ENCODE peak calls at places on chromosome 10, in six cellular contexts. C is ovary, L is psoas muscle, U is GM23338, J is K562, M is cardiac muscle cell. O is an unnamed sample. For H3K27me3, the result is how much of the 10 kb centered on the place peaks cover.

GRCh38 chr10:71753960-71754505 is 19.3 kb downstream of the VSIR start:
- DNase-seq in C (peak), L (no peak), U (no peak), J (no peak), M (no peak), O (no peak)

GRCh38 chr10:29394321-29394932 is 105.6 kb downstream of the LYZL1 start:
- DNase-seq in C (no peak), L (no peak), U (peak), J (no peak), M (no peak), O (no peak)

GRCh38 chr10:33653584-33654367 is 319.3 kb upstream of the NRP1 start:
- DNase-seq in C (no peak), L (no peak), U (no peak), J (no peak), M (peak), O (no peak)

GRCh38 chr10:76558996-76559888 is 1078.4 kb downstream of the KCNMA1 start:
- DNase-seq in C (no peak), L (no peak), U (no peak), J (no peak), M (peak), O (no peak)

GRCh38 chr10:132368881-132369635 is 27.9 kb upstream of the PWWP2B start:
- DNase-seq in C (no peak), L (no peak), U (no peak), J (no peak), M (no peak), O (no peak)

GRCh38 chr10:43056568-43057011 is 20.3 kb upstream of the RET start:
- DNase-seq in C (peak), L (no peak), U (no peak), J (no peak), M (no peak), O (no peak)

GRCh38 chr10:63206997-63207952 is 74.1 kb downstream of the NRBF2 start:
- DNase-seq in C (peak), L (no peak), U (no peak), J (no peak), M (peak), O (no peak)

GRCh38 chr10:30763933-30764332 is 134.4 kb upstream of the LYZL2 start:
- DNase-seq in C (no peak), L (no peak), U (no peak), J (no peak), M (no peak), O (no peak)

GRCh38 chr10:124164252-124164651 is 70.9 kb upstream of the CHST15 start:
- DNase-seq in C (no peak), L (no peak), U (no peak), J (no peak), M (no peak), O (no peak)

GRCh38 chr10:33982995-33983394 is 648.5 kb upstream of the NRP1 start:
- DNase-seq in C (no peak), L (no peak), U (no peak), J (no peak), M (no peak), O (no peak)

GRCh38 chr10:29951441-29951931 is 107.9 kb downstream of the JCAD start:
- DNase-seq in C (no peak), L (peak), U (no peak), J (no peak), M (peak), O (no peak)

GRCh38 chr10:58266003-58266825 is 1.5 kb downstream of the IPMK start:
- DNase-seq in C (no peak), L (no peak), U (no peak), J (peak), M (peak), O (no peak)

GRCh38 chr10:132239126-132240031 is 52.6 kb downstream of the DPYSL4 start:
- DNase-seq in C (no peak), L (no peak), U (no peak), J (no peak), M (peak), O (no peak)

GRCh38 chr10:64091889-64092288 is 570.7 kb downstream of the REEP3 start:
- DNase-seq in C (no peak), L (no peak), U (peak), J (no peak), M (peak), O (peak)

GRCh38 chr10:110802551-110803238 is 69.0 kb upstream of the PDCD4 start:
- DNase-seq in C (peak), L (peak), U (no peak), J (no peak), M (peak), O (no peak)

GRCh38 chr10:47020491-47020890 is 109.3 kb downstream of the PTPN20 start:
- DNase-seq in C (no peak), L (peak), U (no peak), J (no peak), M (peak), O (no peak)

GRCh38 chr10:17470246-17470645 is 15.9 kb upstream of the ST8SIA6 start:
- DNase-seq in C (no peak), L (no peak), U (no peak), J (no peak), M (no peak), O (no peak)

GRCh38 chr10:117373848-117374505 is 1.3 kb downstream of the PDZD8 start:
- DNase-seq in C (peak), L (peak), U (peak), J (peak), M (peak), O (peak)

GRCh38 chr10:110860576-110861241 is 11.0 kb upstream of the PDCD4 start:
- DNase-seq in C (no peak), L (no peak), U (no peak), J (no peak), M (no peak), O (peak)

GRCh38 chr10:24826022-24826421 is 102.3 kb upstream of the ARHGAP21 start:
- DNase-seq in C (no peak), L (no peak), U (no peak), J (no peak), M (peak), O (no peak)

GRCh38 chr10:43671659-43672555 is 23.2 kb upstream of the ZNF32 start:
- DNase-seq in C (peak), L (peak), U (peak), J (peak), M (peak), O (peak)

GRCh38 chr10:118870467-118871243 is 115.9 kb upstream of the CACUL1 start:
- DNase-seq in C (no peak), L (no peak), U (peak), J (no peak), M (peak), O (peak)

GRCh38 chr10:132589681-132590080 is 52.1 kb downstream of the INPP5A start:
- DNase-seq in C (no peak), L (no peak), U (no peak), J (no peak), M (no peak), O (no peak)

DNA sequence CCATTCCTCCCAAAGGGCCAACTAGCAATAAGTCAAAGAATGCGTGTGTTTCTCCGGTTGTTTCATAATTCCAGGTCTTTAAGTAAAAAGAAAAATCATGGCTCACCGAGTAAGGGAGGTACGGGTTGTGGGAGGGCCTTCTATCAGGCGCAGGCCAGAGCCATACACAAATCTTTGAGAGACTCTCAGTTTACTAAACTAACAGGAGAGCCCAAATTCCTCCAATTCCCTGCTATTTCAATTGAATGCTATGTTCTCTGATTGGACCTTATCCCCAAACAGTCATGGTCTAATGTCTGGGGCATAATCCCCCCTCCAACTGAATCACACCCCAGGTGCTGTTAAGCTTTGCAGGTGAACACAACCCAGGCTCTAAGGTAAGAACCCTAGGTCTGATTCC is 26.2 kb upstream of the SLF2 start:
- DNase-seq in C (no peak), L (no peak), U (no peak), J (no peak), M (no peak), O (no peak)
- H3K27ac ChIP-seq in C (peak), L (no peak), U (no peak), J (no peak), M (no peak), O (no peak)

DNA sequence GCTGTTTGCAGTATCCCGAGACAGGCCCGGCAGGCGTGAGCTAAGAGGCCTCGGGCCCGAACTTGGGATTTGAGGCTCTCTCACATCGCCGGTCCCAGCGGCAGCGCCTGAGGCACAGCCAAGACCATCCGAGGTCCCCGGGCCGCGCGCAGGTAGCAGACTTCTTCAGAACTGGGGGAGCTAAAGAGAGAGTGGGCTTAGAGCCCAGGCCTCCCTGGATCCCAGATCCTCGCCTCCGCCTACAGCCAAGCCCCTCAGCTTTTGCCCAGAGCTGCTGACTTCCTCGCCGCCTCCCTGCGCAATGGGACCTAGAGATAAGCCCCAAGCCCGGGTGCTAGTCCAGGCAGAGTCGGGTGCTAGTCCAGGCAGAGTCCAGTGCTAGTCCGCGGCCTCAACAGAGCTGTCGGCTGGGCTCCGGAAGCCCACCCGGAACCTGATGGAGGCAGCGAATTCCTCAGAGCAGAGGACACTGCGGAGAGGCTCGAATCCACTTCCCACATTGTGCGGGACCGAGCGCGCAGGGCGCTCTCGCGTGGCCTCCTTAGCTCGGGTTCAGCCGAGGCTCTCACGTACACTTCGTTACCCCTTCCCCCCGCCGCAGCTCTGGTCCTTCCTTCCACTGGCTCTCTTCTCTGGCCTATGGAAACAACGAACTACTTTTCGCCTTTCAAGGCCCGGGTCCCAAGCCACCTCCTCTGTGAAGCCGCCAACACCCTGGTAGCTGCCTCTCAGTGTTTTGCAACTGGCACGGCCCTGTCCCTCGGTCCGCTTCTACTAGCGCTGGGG is 5.8 kb downstream of the LBX1 start:
- DNase-seq in C (no peak), L (no peak), U (peak), J (no peak), M (no peak), O (no peak)
- H3K27me3 ChIP-seq in C (under half), L (under half), U (half or more), J (half or more), M (half or more), O (under half)

GRCh38 chr10:78071857-78072179 is 38.2 kb downstream of the RPS24 start:
- DNase-seq in C (no peak), L (no peak), U (no peak), J (no peak), M (no peak), O (no peak)
- H3K4me3 ChIP-seq in C (no peak), L (no peak), U (no peak), J (no peak), M (no peak), O (no peak)

DNA sequence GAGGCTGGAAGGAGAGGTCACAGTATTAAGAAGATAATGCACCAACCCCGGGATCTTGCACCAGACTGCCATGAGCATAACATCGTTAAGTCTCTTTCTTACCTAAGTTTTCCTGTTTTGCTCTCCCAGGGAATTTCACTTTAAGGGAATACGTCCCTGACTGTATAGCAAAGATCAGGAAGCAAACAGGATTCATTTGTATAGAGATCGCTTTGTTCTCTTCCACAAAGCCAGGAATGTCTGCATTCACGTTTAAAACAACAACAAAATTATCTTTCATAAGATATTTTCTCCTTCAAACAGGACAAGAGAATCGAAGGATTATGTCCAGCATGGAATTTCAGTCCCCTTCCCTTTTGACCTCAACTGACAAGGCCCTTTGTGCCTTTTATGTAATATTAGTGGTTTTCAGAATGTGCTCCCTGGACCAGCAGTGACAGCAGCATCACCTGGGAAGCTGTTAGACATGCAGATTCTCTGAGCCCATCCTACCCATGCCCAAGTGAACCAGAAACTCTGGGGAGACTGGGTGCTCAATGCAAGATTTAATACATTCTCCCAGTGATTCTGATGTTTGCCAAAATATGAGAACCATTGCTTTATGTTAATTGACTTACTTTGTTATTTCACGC is 286.3 kb downstream of the FGFR2 start:
- DNase-seq in C (no peak), L (no peak), U (peak), J (no peak), M (no peak), O (no peak)
- H3K27ac ChIP-seq in C (no peak), L (no peak), U (peak), J (no peak), M (no peak), O (no peak)

DNA sequence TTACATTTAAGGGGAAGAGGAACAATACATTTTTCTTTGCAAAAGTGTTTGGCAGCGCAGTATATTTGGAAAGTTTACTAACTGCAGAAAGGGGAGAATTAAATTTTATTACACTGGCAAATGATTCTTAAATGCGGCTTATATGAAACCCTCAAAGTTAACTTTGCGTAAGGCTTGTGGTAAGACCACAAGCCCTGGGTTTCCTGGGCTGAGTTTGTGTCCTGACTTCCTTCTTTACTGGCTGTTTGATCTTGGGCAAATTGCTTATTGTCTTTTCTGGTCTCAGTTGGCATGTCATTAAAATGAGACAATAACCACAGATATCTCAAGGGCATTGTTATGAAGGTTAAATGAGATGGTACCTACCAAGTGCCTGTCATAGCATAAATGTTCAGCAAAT is 106.8 kb downstream of the GLRX3 start:
- DNase-seq in C (no peak), L (no peak), U (no peak), J (no peak), M (no peak), O (no peak)
- H3K27me3 ChIP-seq in C (under half), L (under half), U (under half), J (under half), M (under half), O (under half)

DNA sequence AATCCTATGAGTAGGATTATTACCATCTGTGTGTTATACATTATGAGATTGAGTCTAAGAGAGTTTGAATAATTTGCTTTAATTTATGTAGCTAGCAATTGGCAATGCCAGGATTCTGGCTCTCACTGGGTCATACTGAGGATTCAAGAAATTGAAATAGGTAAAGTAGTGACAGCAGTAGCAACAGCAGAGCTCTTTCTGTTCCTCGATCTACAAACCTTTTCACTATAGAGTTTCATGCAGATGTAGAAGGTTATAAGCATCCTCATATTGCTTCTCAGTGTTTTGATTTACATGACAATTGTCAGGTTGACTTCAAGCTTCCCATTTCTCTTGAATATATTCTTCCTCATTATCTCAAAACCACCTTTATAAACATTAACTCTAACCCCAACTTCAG is 294.1 kb upstream of the CSTF2T start:
- DNase-seq in C (no peak), L (no peak), U (no peak), J (no peak), M (no peak), O (no peak)
- H3K4me3 ChIP-seq in C (no peak), L (no peak), U (no peak), J (no peak), M (no peak), O (no peak)

DNA sequence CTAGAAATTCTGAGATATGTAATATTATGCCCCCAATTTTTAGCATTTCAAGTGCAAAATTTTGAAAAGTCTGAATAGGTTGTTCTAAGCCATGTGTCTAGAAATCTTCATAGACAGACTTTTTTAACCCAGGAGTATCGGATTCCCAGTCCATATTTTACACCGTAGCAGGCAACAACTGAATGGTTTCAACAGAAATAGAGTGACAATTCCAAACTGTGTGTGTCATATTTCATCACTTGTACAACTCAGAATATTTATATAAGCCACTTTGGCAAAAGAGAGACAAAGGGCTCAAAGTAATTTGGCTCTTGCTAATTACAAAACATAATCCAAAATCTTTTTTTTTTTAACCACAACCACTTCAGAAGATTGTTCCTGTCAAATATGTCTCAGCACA is 533.5 kb upstream of the GHITM start:
- DNase-seq in C (no peak), L (no peak), U (no peak), J (no peak), M (no peak), O (no peak)
- H3K27ac ChIP-seq in C (no peak), L (no peak), U (no peak), J (no peak), M (no peak), O (no peak)

O was measured in WERI-Rb-1.